ENCODE peak calls at places on chromosomes 4 and X, in four cellular contexts. One of them, this sample, is unnamed.

GRCh38 chr4:1215347-1216075 is 33.4 kb downstream of the CTBP1 start:
- DNase-seq in SK-N-SH: no peak
- DNase-seq in WTC11: no peak
- DNase-seq in K562: no peak
- DNase-seq in this sample: no peak

GRCh38 chr4:143023519-143023918 is 161.2 kb upstream of the USP38 start:
- DNase-seq in SK-N-SH: no peak
- DNase-seq in WTC11: no peak
- DNase-seq in K562: no peak
- DNase-seq in this sample: no peak

GRCh38 chr4:86977621-86978184 is 42.9 kb downstream of the AFF1 start:
- DNase-seq in SK-N-SH: no peak
- DNase-seq in WTC11: no peak
- DNase-seq in K562: no peak
- DNase-seq in this sample: no peak

GRCh38 chrX:31154941-31155340 is 83.1 kb upstream of the FTHL17 start:
- DNase-seq in SK-N-SH: peak
- DNase-seq in WTC11: no peak
- DNase-seq in K562: no peak
- DNase-seq in this sample: no peak

GRCh38 chr4:24112466-24112865 is 222.6 kb upstream of the PPARGC1A start:
- DNase-seq in SK-N-SH: no peak
- DNase-seq in WTC11: no peak
- DNase-seq in K562: no peak
- DNase-seq in this sample: no peak

GRCh38 chr4:7933631-7934510 is 5.8 kb downstream of the AFAP1 start:
- DNase-seq in SK-N-SH: peak
- DNase-seq in WTC11: no peak
- DNase-seq in K562: no peak
- DNase-seq in this sample: no peak

GRCh38 chrX:103628386-103629290 is at the start of gene TCEAL1:
- DNase-seq in SK-N-SH: peak
- DNase-seq in WTC11: peak
- DNase-seq in K562: peak
- DNase-seq in this sample: no peak

GRCh38 chrX:47101206-47101605 is 23.0 kb downstream of the RGN start:
- DNase-seq in SK-N-SH: no peak
- DNase-seq in WTC11: no peak
- DNase-seq in K562: no peak
- DNase-seq in this sample: no peak

GRCh38 chr4:159390648-159391047 is 287.8 kb downstream of the RAPGEF2 start:
- DNase-seq in SK-N-SH: no peak
- DNase-seq in WTC11: no peak
- DNase-seq in K562: no peak
- DNase-seq in this sample: no peak

DNA sequence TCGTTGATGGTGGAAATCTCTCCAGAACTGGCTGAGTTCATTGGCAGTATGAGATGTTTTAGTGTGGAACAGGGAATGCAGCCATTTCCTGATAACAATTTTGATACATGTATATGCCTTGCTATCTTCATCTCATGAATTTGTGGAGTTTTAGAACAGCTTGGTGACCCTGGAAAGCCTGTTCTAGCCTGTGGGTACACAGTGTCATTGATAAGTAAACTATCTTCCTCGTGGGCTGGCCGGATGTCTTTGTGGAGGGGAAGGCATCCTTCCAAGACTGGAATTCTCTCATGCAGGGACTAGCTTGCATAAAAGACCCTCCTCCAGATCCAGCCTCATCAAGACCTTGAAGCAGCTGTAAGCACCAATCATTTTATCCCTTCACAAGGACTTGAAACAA is 40.2 kb upstream of the NUDT10 start:
- DNase-seq in SK-N-SH: no peak
- DNase-seq in WTC11: no peak
- DNase-seq in K562: no peak
- DNase-seq in this sample: no peak
- TF ChIP-seq TEAD4 in SK-N-SH: no peak
- TF ChIP-seq TEAD4 in WTC11: no peak
- TF ChIP-seq TEAD4 in K562: no peak
- TF ChIP-seq TEAD4 in this sample: no peak

GRCh38 chrX:15849555-15849954 is 5.1 kb downstream of the AP1S2 start:
- DNase-seq in SK-N-SH: peak
- DNase-seq in WTC11: no peak
- DNase-seq in K562: peak
- DNase-seq in this sample: no peak
- TF ChIP-seq TEAD4 in SK-N-SH: no peak
- TF ChIP-seq TEAD4 in WTC11: no peak
- TF ChIP-seq TEAD4 in K562: no peak
- TF ChIP-seq TEAD4 in this sample: no peak

DNA sequence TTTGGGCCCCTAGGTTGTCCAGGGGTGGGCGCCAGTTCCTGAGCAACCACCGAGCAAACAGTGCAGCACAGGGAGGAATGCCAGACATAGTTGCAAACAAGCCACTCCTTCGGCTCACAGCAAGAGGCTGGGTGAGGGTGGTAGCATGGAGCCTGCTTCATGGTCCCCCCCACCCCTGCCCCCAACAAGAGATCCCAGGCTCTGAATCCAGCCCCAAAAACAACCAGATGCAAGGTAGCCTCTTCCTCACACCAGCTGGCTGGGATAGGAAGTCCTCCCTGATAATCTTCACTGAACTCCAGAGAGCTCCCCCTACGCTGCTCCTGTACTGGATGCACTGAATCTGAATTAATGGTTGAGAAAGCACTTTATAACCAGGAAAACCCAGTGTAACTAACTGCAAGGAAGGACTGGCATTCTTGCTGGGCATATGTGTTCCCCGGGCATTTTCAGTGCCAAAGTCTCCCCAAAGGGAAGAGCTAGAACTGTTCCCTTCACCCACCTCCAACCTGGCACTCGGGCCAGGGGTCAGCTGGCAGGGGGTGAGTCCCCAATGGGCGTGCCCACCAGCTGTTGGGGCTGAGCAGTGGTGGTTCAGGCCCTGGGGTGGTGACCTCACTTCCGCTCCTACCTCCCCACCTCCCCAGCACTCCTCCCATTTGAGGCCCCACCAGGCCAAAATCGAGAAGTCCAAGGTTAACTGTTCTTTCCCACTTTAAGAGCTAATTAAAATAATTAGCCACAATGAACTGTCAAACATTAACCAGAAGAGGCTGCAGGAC is 1.5 kb downstream of the ELF4 start:
- DNase-seq in SK-N-SH: peak
- DNase-seq in WTC11: peak
- DNase-seq in K562: peak
- DNase-seq in this sample: no peak
- TF ChIP-seq TEAD4 in SK-N-SH: no peak
- TF ChIP-seq TEAD4 in WTC11: no peak
- TF ChIP-seq TEAD4 in K562: no peak
- TF ChIP-seq TEAD4 in this sample: no peak

GRCh38 chr4:155526452-155527169 is 140.0 kb upstream of the GUCY1A1 start:
- DNase-seq in SK-N-SH: no peak
- DNase-seq in WTC11: no peak
- DNase-seq in K562: no peak
- DNase-seq in this sample: no peak
- TF ChIP-seq TEAD4 in SK-N-SH: no peak
- TF ChIP-seq TEAD4 in WTC11: no peak
- TF ChIP-seq TEAD4 in K562: no peak
- TF ChIP-seq TEAD4 in this sample: no peak

DNA sequence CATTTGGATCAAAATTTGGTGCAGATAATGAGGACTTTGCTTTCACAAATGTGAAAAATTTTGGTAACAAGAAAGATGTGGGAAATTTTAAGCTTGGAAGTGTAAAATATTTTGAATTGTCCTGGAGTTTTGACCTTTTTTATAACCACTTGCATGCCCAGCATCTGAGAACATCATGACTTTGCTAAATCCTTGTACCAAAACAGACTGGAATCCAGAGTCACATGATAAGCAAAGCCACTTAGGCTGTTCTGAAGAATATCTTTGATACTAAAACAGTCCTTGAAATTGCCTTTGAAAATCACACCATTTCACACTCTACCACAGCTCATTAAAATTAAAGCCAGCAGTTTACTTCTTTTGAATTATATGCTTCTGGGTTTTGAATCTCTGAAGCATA is 2.5 kb upstream of the PPM1K start:
- DNase-seq in SK-N-SH: no peak
- DNase-seq in WTC11: no peak
- DNase-seq in K562: no peak
- DNase-seq in this sample: no peak
- TF ChIP-seq TEAD4 in SK-N-SH: no peak
- TF ChIP-seq TEAD4 in WTC11: no peak
- TF ChIP-seq TEAD4 in K562: no peak
- TF ChIP-seq TEAD4 in this sample: no peak

This sample was measured in H1.